ENCODE peak calls at places on chromosomes 6 and 20, in seven cellular contexts. S, E, M, K, B, L and F are unnamed samples.

GRCh38 chr6:3272911-3273547 is 14.3 kb downstream of the PSMG4 start:
- DNase-seq in S (no peak), E (no peak), M (no peak), K (no peak), B (no peak), L (no peak), F (no peak)

GRCh38 chr6:85483041-85483700 is 33.3 kb downstream of the NT5E start:
- DNase-seq in S (peak; percentile 71), E (peak; percentile 75), M (peak; percentile 57), K (peak; percentile 70), B (peak; percentile 78), L (peak; percentile 84), F (peak; percentile 33)

GRCh38 chr20:64092258-64093012 is 8.2 kb upstream of the LKAAEAR1 start:
- DNase-seq in S (no peak), E (no peak), M (no peak), K (no peak), B (no peak), L (no peak), F (no peak)

GRCh38 chr6:13400772-13401171 is 72.4 kb upstream of the TBC1D7 start:
- DNase-seq in S (no peak), E (no peak), M (no peak), K (no peak), B (no peak), L (no peak), F (no peak)

GRCh38 chr20:49297605-49298530 is 20.0 kb upstream of the ZNFX1 start:
- DNase-seq in S (no peak), E (no peak), M (no peak), K (no peak), B (no peak), L (no peak), F (no peak)

GRCh38 chr20:34516874-34517542 is 786 bp downstream of the DYNLRB1 start:
- DNase-seq in S (no peak), E (peak; percentile 58), M (no peak), K (peak; percentile 43), B (no peak), L (no peak), F (no peak)

GRCh38 chr6:38432479-38432878 is 207.2 kb downstream of the BTBD9 start:
- DNase-seq in S (peak; percentile 19), E (no peak), M (no peak), K (peak; percentile 44), B (no peak), L (no peak), F (no peak)

GRCh38 chr6:135254471-135254870 is 73.4 kb downstream of the MYB start:
- DNase-seq in S (no peak), E (no peak), M (no peak), K (no peak), B (no peak), L (no peak), F (no peak)

GRCh38 chr6:126064994-126065401 is 78.7 kb downstream of the TRMT11 start:
- DNase-seq in S (no peak), E (peak; percentile 52), M (no peak), K (peak; percentile 36), B (no peak), L (no peak), F (no peak)

GRCh38 chr20:10864076-10864672 is 190.4 kb upstream of the JAG1 start:
- DNase-seq in S (no peak), E (peak; percentile 6), M (no peak), K (no peak), B (peak; percentile 47), L (no peak), F (no peak)

GRCh38 chr20:20795119-20795518 is 82.7 kb upstream of the RALGAPA2 start:
- DNase-seq in S (no peak), E (no peak), M (no peak), K (no peak), B (no peak), L (no peak), F (no peak)

GRCh38 chr20:58718121-58718563 is 25.5 kb downstream of the NPEPL1 start:
- DNase-seq in S (no peak), E (no peak), M (no peak), K (no peak), B (peak; percentile 19), L (no peak), F (peak; percentile 36)

GRCh38 chr6:108797951-108798671 is 50.1 kb upstream of the ARMC2 start:
- DNase-seq in S (peak; percentile 40), E (no peak), M (no peak), K (no peak), B (no peak), L (peak; percentile 94), F (no peak)

GRCh38 chr6:42236680-42237473 is 19.2 kb upstream of the MRPS10 start:
- DNase-seq in S (no peak), E (no peak), M (no peak), K (no peak), B (peak; percentile 5), L (no peak), F (no peak)

GRCh38 chr6:16851044-16851540 is 89.8 kb upstream of the ATXN1 start:
- DNase-seq in S (no peak), E (no peak), M (no peak), K (no peak), B (no peak), L (no peak), F (no peak)

GRCh38 chr6:10763006-10763405 is 15.4 kb downstream of the TMEM14B start:
- DNase-seq in S (peak; percentile 82), E (peak; percentile 72), M (no peak), K (no peak), B (no peak), L (no peak), F (no peak)

GRCh38 chr6:20401403-20402180 is at the start of gene E2F3:
- DNase-seq in S (peak; percentile 100), E (peak; percentile 100), M (peak; percentile 99), K (peak; percentile 100), B (peak; percentile 100), L (peak; percentile 100), F (peak; percentile 99)

GRCh38 chr20:50399003-50399916 is 110.9 kb upstream of the PTPN1 start:
- DNase-seq in S (peak; percentile 51), E (peak; percentile 53), M (no peak), K (no peak), B (no peak), L (no peak), F (no peak)

GRCh38 chr6:4008324-4009047 is 70.5 kb downstream of the FAM217A start:
- DNase-seq in S (peak; percentile 92), E (peak; percentile 91), M (no peak), K (peak; percentile 48), B (no peak), L (peak; percentile 44), F (no peak)

GRCh38 chr20:63268671-63269439 is 3.8 kb upstream of the ARFGAP1 start:
- DNase-seq in S (no peak), E (no peak), M (no peak), K (peak; percentile 45), B (no peak), L (peak; percentile 63), F (no peak)

GRCh38 chr6:43855247-43855646 is 85.2 kb downstream of the VEGFA start:
- DNase-seq in S (no peak), E (no peak), M (no peak), K (no peak), B (no peak), L (no peak), F (no peak)

GRCh38 chr20:46118481-46119020 is 437 bp downstream of the CD40 start:
- DNase-seq in S (no peak), E (peak; percentile 5), M (no peak), K (peak; percentile 59), B (peak; percentile 71), L (no peak), F (no peak)

GRCh38 chr6:133097208-133097607 is 143.9 kb upstream of the EYA4 start:
- DNase-seq in S (no peak), E (no peak), M (no peak), K (peak; percentile 12), B (no peak), L (no peak), F (no peak)

GRCh38 chr20:38805502-38805957 is at the start of gene PPP1R16B:
- DNase-seq in S (no peak), E (peak; percentile 19), M (peak; percentile 66), K (peak; percentile 74), B (peak; percentile 83), L (no peak), F (no peak)

GRCh38 chr6:167762259-167762962 is 64.3 kb upstream of the AFDN start:
- DNase-seq in S (no peak), E (no peak), M (no peak), K (no peak), B (no peak), L (no peak), F (no peak)
- H3K4ac ChIP-seq in S (no peak overlapping the region), E (no peak overlapping the region), M (no peak overlapping the region), K (no peak overlapping the region), B (no peak overlapping the region), L (no peak overlapping the region), F (no peak overlapping the region)

GRCh38 chr20:40676870-40677269 is 12.2 kb downstream of the MAFB start:
- DNase-seq in S (no peak), E (no peak), M (no peak), K (no peak), B (no peak), L (no peak), F (no peak)

GRCh38 chr20:40677343-40677924 is 11.6 kb downstream of the MAFB start:
- DNase-seq in S (no peak), E (no peak), M (no peak), K (no peak), B (no peak), L (no peak), F (no peak)

GRCh38 chr20:40675599-40676221 is 13.3 kb downstream of the MAFB start:
- DNase-seq in S (no peak), E (no peak), M (no peak), K (no peak), B (no peak), L (no peak), F (no peak)

GRCh38 chr20:40678286-40678835 is 10.7 kb downstream of the MAFB start:
- DNase-seq in S (no peak), E (no peak), M (no peak), K (no peak), B (no peak), L (no peak), F (no peak)

GRCh38 chr20:40676466-40676865 is 12.6 kb downstream of the MAFB start:
- DNase-seq in S (no peak), E (no peak), M (no peak), K (no peak), B (no peak), L (no peak), F (no peak)
- H4K8ac ChIP-seq in S (no peak overlapping the region), E (no peak overlapping the region), M (no peak overlapping the region), K (no peak overlapping the region), B (no peak overlapping the region), L (no peak overlapping the region), F (no peak overlapping the region)

GRCh38 chr6:106180208-106180607 is 94.1 kb downstream of the PRDM1 start:
- DNase-seq in S (no peak), E (no peak), M (no peak), K (no peak), B (no peak), L (no peak), F (no peak)
- H3K4ac ChIP-seq in S (no peak overlapping the region), E (no peak overlapping the region), M (no peak overlapping the region), K (no peak overlapping the region), B (no peak overlapping the region), L (no peak overlapping the region), F (no peak overlapping the region)

DNA sequence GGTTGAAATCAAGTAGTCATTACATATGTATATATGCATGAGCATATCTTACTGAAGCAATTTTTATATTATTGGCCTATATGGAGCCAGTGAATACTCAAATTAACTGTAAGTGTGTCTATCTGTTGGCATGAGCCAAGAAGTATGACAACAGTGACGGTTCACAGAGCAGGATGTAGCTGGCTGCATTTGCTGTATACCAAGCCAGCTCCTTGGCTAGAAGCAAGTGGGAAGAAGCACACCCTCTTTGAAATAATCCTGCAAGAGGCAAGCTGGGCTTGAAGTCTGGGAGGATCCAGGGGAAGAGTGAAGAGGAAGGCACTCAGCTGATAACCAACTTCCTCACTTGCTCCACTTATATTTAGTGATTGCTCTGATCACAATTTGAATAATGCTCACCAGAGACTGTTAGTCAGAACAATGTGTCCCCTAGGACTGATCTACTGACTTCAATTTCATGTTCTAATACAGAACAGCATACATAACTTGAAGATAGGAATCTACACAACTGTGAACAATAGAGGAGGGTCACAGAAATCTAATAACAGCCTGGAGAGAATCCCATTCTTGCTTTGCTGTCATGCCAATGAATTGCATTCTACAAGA is 497.3 kb downstream of the PRKN start:
- DNase-seq in S (no peak), E (no peak), M (no peak), K (no peak), B (no peak), L (no peak), F (no peak)
- H4K8ac ChIP-seq in S (no peak overlapping the region), E (no peak overlapping the region), M (no peak overlapping the region), K (no peak overlapping the region), B (no peak overlapping the region), L (no peak overlapping the region), F (no peak overlapping the region)